ENCODE peak calls at places on chromosomes 13 and 19, in seven cellular contexts. Y is CD8-positive, alpha-beta T cell; W is pancreas; U is fibroblast of the aortic adventitia; X is ascending aorta; B is fibroblast of lung; N is choroid plexus epithelial cell. S is an unnamed sample.

GRCh38 chr13:46321494-46322225 is 65.4 kb downstream of the RUBCNL start:
- DNase-seq in U (peak; percentile 82), B (peak; percentile 36), W (no peak), N (peak; percentile 80), Y (peak; percentile 76), X (peak; percentile 78), S (no peak)

GRCh38 chr19:39297931-39298634 is 1.9 kb downstream of the IFNL1 start:
- DNase-seq in U (no peak), N (no peak), Y (peak; percentile 77), W (no peak), B (no peak), X (peak; percentile 64), S (no peak)

GRCh38 chr13:23684647-23685046 is 114.4 kb downstream of the TNFRSF19 start:
- DNase-seq in U (no peak), B (no peak), W (no peak), Y (no peak), X (no peak), N (no peak), S (no peak)

GRCh38 chr13:44715287-44716224 is 139.4 kb upstream of the TSC22D1 start:
- DNase-seq in Y (no peak), X (no peak), N (no peak), U (peak; percentile 56), B (peak; percentile 35), W (no peak), S (no peak)

GRCh38 chr19:2944403-2944774 is 382 bp downstream of the ZNF77 start:
- DNase-seq in Y (no peak), U (no peak), W (no peak), N (no peak), X (no peak), B (no peak), S (no peak)

GRCh38 chr19:35551091-35551810 is 5.8 kb downstream of the TMEM147 start:
- DNase-seq in U (no peak), W (peak; percentile 44), X (no peak), Y (no peak), B (no peak), N (no peak), S (no peak)

GRCh38 chr13:47886314-47886713 is 114.8 kb downstream of the SUCLA2 start:
- DNase-seq in Y (no peak), W (no peak), B (no peak), U (no peak), X (no peak), N (peak; percentile 26), S (no peak)

GRCh38 chr19:17765069-17765618 is 13.9 kb downstream of the FCHO1 start:
- DNase-seq in Y (no peak), U (no peak), W (peak; percentile 59), B (no peak), X (peak; percentile 77), N (no peak), S (no peak)

GRCh38 chr13:30681489-30682242 is 53.7 kb upstream of the ALOX5AP start:
- DNase-seq in N (peak; percentile 85), W (no peak), B (peak; percentile 55), X (peak; percentile 13), Y (no peak), U (peak; percentile 66), S (no peak)

GRCh38 chr19:34353546-34353945 is 11.4 kb upstream of the GPI start:
- DNase-seq in X (no peak), W (no peak), Y (no peak), N (no peak), U (no peak), B (no peak), S (no peak)

GRCh38 chr13:108551674-108552073 is 77.7 kb upstream of the MYO16 start:
- DNase-seq in B (peak; percentile 2), W (no peak), U (no peak), X (no peak), N (peak; percentile 23), Y (no peak), S (no peak)

GRCh38 chr13:45473627-45474026 is 8.9 kb downstream of the COG3 start:
- DNase-seq in X (no peak), U (no peak), N (peak; percentile 24), B (no peak), Y (peak; percentile 41), W (no peak), S (no peak)

GRCh38 chr19:54100560-54100959 is at the start of gene OSCAR:
- DNase-seq in W (no peak), N (no peak), U (peak; percentile 33), B (no peak), X (peak; percentile 65), Y (no peak), S (no peak)

GRCh38 chr13:39327080-39327479 is 275.9 kb downstream of the LHFPL6 start:
- DNase-seq in B (no peak), N (no peak), U (no peak), Y (no peak), X (no peak), W (no peak), S (no peak)

GRCh38 chr13:44649118-44649455 is 73.0 kb upstream of the TSC22D1 start:
- DNase-seq in X (no peak), U (no peak), W (no peak), N (no peak), Y (no peak), B (no peak), S (no peak)

GRCh38 chr19:15642807-15643206 is 2.1 kb downstream of the CYP4F3 start:
- DNase-seq in X (no peak), N (no peak), W (no peak), U (no peak), B (no peak), Y (no peak), S (no peak)

GRCh38 chr13:100115693-100116254 is 26.9 kb downstream of the PCCA start:
- DNase-seq in U (no peak), Y (no peak), W (no peak), N (no peak), B (no peak), X (no peak), S (no peak)

GRCh38 chr13:44271915-44272341 is 101.7 kb upstream of the SERP2 start:
- DNase-seq in U (peak; percentile 50), Y (no peak), X (peak; percentile 76), B (no peak), W (no peak), N (no peak), S (no peak)

GRCh38 chr13:41224113-41225110 is 30.0 kb upstream of the KBTBD7 start:
- DNase-seq in N (peak; percentile 79), B (peak; percentile 87), U (peak; percentile 66), Y (no peak), X (no peak), W (no peak), S (no peak)

GRCh38 chr13:101488734-101489133 is 36.3 kb downstream of the ITGBL1 start:
- DNase-seq in U (no peak), X (no peak), N (no peak), Y (no peak), W (no peak), B (no peak), S (no peak)

GRCh38 chr19:4362871-4363545 is 19.6 kb downstream of the MPND start:
- DNase-seq in W (no peak), X (no peak), N (no peak), B (no peak), U (no peak), Y (no peak), S (no peak)

GRCh38 chr19:38429055-38429810 is 3.2 kb upstream of the RASGRP4 start:
- DNase-seq in Y (no peak), W (no peak), B (no peak), N (no peak), X (no peak), U (no peak), S (no peak)

GRCh38 chr19:1590641-1591397 is 1.8 kb downstream of the MBD3 start:
- DNase-seq in N (peak; percentile 40), Y (peak; percentile 39), W (no peak), B (no peak), X (no peak), U (no peak), S (no peak)

GRCh38 chr19:43534305-43534612 is 1.3 kb downstream of the ZNF575 start:
- DNase-seq in Y (no peak), X (no peak), W (no peak), U (no peak), B (no peak), N (no peak), S (no peak)
- H3K4me3 ChIP-seq in Y (no peak overlapping the region), X (peak overlapping the region; percentile 75), W (no peak overlapping the region), U (peak overlapping the region; percentile 55), B (peak overlapping the region; percentile 74), N (peak overlapping the region; percentile 56), S (no peak overlapping the region)

DNA sequence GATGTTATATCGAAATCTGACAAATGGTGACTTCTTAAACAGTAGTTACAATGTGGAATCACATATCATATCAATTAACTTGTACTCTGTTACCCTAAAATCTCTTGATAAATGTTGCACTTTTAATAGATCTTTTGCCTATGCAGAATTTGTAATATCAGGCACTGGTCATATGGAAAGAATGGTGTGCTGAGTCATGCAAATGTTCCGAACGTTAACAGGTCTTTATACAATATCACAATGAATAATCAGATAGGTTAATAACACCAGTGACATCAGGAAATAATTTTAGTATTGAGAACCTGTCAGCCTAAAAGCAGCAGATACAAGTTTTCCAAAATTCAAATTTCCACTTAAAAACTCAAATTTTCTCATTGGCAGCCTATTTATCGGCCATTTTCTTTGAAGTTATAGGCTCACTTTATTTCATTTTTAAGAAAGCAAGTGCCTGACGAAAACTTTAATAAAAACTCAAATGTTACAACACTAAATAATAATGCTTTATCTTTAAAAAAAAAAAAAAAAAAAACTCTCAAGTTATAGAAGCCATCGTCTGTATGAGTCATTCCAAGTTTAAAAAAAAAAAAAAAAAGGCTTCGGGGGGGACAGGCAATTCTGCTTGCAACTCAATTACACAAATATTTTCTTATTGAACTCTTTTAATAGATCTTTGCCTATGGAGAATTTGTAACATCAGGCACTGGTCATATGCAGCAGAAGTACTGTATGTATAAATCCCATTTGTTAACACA is 180.9 kb downstream of the DIAPH3 start:
- DNase-seq in N (peak; percentile 53), W (no peak), B (peak; percentile 55), Y (no peak), X (no peak), U (peak; percentile 41), S (no peak)
- H3K4me3 ChIP-seq in N (peak overlapping the region; percentile 56), W (no peak overlapping the region), B (no peak overlapping the region), Y (no peak overlapping the region), X (no peak overlapping the region), U (no peak overlapping the region), S (no peak overlapping the region)

DNA sequence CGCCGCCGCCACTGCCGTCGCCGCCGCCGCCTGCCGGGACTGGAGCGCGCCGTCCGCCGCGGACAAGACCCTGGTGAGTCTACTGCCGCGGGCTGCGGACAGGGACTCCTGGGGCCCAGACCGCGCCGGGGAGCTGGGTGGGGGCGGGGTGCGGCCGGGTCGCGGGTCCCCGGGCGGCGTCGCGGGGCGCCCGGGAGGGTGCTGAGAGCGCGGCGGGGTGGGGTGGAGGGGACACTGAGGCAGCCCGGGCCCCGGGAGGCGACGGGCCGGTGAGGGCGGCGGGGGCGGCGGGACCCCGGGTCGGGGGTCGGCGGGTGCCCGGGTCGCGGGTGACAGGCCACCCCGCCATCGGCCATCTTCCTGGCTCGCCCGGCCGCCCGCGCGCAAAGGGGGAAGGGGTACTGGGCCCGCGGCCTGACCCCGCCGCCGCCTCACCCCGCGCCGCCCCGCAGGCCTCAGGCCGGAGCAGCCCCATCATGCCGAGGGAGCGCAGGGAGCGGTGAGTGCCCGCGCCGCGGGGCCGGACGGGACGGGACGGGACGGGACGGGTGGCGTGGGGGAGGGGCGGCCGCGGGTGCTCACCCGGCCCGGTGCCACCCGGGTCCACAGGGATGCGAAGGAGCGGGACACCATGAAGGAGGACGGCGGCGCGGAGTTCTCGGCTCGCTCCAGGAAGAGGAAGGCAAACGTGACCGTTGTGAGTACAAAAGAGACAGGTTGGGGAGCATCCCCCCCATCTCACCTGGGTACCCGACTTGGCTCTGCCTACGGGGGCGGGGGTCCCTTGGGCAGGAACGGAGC is 489 bp downstream of the CCNE1 start:
- DNase-seq in W (peak; percentile 79), N (no peak), X (no peak), Y (no peak), B (no peak), U (no peak), S (no peak)
- H3K4me3 ChIP-seq in W (peak overlapping the region; percentile 20), N (peak overlapping the region; percentile 57), X (peak overlapping the region; percentile 75), Y (peak overlapping the region; percentile 50), B (peak overlapping the region; percentile 48), U (peak overlapping the region; percentile 60), S (peak overlapping the region; percentile 60)

GRCh38 chr19:51337861-51338562 is 3.9 kb downstream of the VSIG10L start:
- DNase-seq in W (no peak), Y (no peak), U (no peak), B (no peak), X (no peak), N (no peak), S (no peak)
- H3K4me3 ChIP-seq in W (no peak overlapping the region), Y (no peak overlapping the region), U (no peak overlapping the region), B (no peak overlapping the region), X (no peak overlapping the region), N (no peak overlapping the region), S (no peak overlapping the region)